ENCODE peak calls at places on chromosomes 6 and 20, in nine cellular contexts. One of them, this sample, is unnamed.

GRCh38 chr20:23242556-23243180 is 107.9 kb upstream of the NXT1 start:
- DNase-seq in endothelial cell of umbilical vein: no peak
- DNase-seq in hepatocyte: no peak
- DNase-seq in astrocyte of the spinal cord: no peak
- DNase-seq in testis: no peak
- DNase-seq in kidney: no peak
- DNase-seq in suprapubic skin: no peak
- DNase-seq in PC-9: no peak
- DNase-seq in PC-3: no peak
- DNase-seq in this sample: no peak

GRCh38 chr6:29547573-29547972 is 12.0 kb downstream of the UBD start:
- DNase-seq in endothelial cell of umbilical vein: no peak
- DNase-seq in hepatocyte: no peak
- DNase-seq in astrocyte of the spinal cord: no peak
- DNase-seq in testis: no peak
- DNase-seq in kidney: no peak
- DNase-seq in suprapubic skin: no peak
- DNase-seq in PC-9: no peak
- DNase-seq in PC-3: no peak
- DNase-seq in this sample: no peak

GRCh38 chr20:14093652-14094051 is 98.3 kb downstream of the MACROD2 start:
- DNase-seq in endothelial cell of umbilical vein: no peak
- DNase-seq in hepatocyte: peak
- DNase-seq in astrocyte of the spinal cord: no peak
- DNase-seq in testis: no peak
- DNase-seq in kidney: no peak
- DNase-seq in suprapubic skin: no peak
- DNase-seq in PC-9: no peak
- DNase-seq in PC-3: peak
- DNase-seq in this sample: no peak

GRCh38 chr6:132648356-132648755 is 10.6 kb downstream of the TAAR1 start:
- DNase-seq in endothelial cell of umbilical vein: peak
- DNase-seq in hepatocyte: no peak
- DNase-seq in astrocyte of the spinal cord: peak
- DNase-seq in testis: no peak
- DNase-seq in kidney: no peak
- DNase-seq in suprapubic skin: no peak
- DNase-seq in PC-9: no peak
- DNase-seq in PC-3: peak
- DNase-seq in this sample: peak

GRCh38 chr6:30037182-30037788 is 23.8 kb upstream of the POLR1H start:
- DNase-seq in endothelial cell of umbilical vein: peak
- DNase-seq in hepatocyte: peak
- DNase-seq in astrocyte of the spinal cord: peak
- DNase-seq in testis: no peak
- DNase-seq in kidney: no peak
- DNase-seq in suprapubic skin: no peak
- DNase-seq in PC-9: no peak
- DNase-seq in PC-3: peak
- DNase-seq in this sample: no peak

GRCh38 chr6:144778773-144779531 is 493.8 kb downstream of the UTRN start:
- DNase-seq in endothelial cell of umbilical vein: no peak
- DNase-seq in hepatocyte: no peak
- DNase-seq in astrocyte of the spinal cord: no peak
- DNase-seq in testis: no peak
- DNase-seq in kidney: no peak
- DNase-seq in suprapubic skin: no peak
- DNase-seq in PC-9: no peak
- DNase-seq in PC-3: peak
- DNase-seq in this sample: no peak

GRCh38 chr6:118668761-118669411 is 17.5 kb upstream of the CEP85L start:
- DNase-seq in endothelial cell of umbilical vein: peak
- DNase-seq in hepatocyte: no peak
- DNase-seq in astrocyte of the spinal cord: peak
- DNase-seq in testis: no peak
- DNase-seq in kidney: no peak
- DNase-seq in suprapubic skin: no peak
- DNase-seq in PC-9: no peak
- DNase-seq in PC-3: peak
- DNase-seq in this sample: peak

GRCh38 chr20:24993337-24994185 is 1.0 kb upstream of the APMAP start:
- DNase-seq in endothelial cell of umbilical vein: peak
- DNase-seq in hepatocyte: peak
- DNase-seq in astrocyte of the spinal cord: peak
- DNase-seq in testis: no peak
- DNase-seq in kidney: no peak
- DNase-seq in suprapubic skin: no peak
- DNase-seq in PC-9: no peak
- DNase-seq in PC-3: peak
- DNase-seq in this sample: no peak

GRCh38 chr20:47325242-47325641 is 31.3 kb downstream of the ZMYND8 start:
- DNase-seq in endothelial cell of umbilical vein: no peak
- DNase-seq in hepatocyte: no peak
- DNase-seq in astrocyte of the spinal cord: no peak
- DNase-seq in testis: no peak
- DNase-seq in kidney: peak
- DNase-seq in suprapubic skin: no peak
- DNase-seq in PC-9: no peak
- DNase-seq in PC-3: no peak
- DNase-seq in this sample: no peak

GRCh38 chr20:11281768-11282167 is 608.0 kb upstream of the JAG1 start:
- DNase-seq in endothelial cell of umbilical vein: no peak
- DNase-seq in hepatocyte: no peak
- DNase-seq in astrocyte of the spinal cord: no peak
- DNase-seq in testis: no peak
- DNase-seq in kidney: no peak
- DNase-seq in suprapubic skin: no peak
- DNase-seq in PC-9: no peak
- DNase-seq in PC-3: no peak
- DNase-seq in this sample: no peak

GRCh38 chr6:38517005-38517404 is 122.7 kb downstream of the BTBD9 start:
- DNase-seq in endothelial cell of umbilical vein: no peak
- DNase-seq in hepatocyte: peak
- DNase-seq in astrocyte of the spinal cord: no peak
- DNase-seq in testis: no peak
- DNase-seq in kidney: no peak
- DNase-seq in suprapubic skin: no peak
- DNase-seq in PC-9: no peak
- DNase-seq in PC-3: peak
- DNase-seq in this sample: peak

DNA sequence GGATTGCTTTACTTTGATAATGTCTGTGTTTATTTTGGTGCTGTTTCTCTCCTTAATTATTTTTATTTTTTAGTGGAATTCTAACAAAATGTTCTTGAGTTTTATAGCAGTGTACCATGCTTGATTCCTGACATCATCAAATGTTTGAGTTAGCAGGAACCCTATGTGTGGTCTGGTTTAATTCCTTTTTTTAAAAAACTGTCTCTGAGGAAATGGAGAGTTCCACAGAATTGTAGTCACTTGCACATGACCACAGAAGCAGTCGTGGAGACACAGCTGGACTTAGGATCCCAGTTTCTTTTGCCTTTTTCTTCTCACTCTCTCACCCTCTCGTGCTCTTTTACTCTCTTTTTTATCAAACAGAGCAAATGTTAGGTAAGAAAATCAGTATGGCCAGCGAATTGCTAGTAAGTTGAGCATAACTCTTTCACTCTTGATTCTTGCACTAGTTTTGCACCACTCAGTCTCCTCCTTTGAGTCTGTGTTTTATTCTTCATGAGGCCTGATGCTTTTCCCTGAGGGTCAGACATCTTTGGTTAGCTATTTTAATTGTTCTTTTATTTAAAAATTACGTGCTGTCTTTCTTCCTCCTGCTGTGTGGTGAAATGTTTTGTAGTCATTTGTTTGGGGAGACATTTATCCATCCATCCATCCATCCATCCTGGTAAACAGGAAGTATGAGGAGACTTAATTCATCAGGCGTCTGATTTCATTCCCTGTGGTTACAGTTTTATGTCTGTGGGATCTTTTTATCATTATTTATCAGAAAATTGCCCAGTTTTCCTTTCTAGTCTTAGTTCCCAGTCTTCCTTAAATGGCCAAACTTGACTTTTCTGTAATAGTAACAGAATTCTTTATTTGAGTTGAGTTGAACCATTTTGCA is 83.0 kb downstream of the SCAF8 start:
- DNase-seq in endothelial cell of umbilical vein: no peak
- DNase-seq in hepatocyte: no peak
- DNase-seq in astrocyte of the spinal cord: peak
- DNase-seq in testis: no peak
- DNase-seq in kidney: no peak
- DNase-seq in suprapubic skin: no peak
- DNase-seq in PC-9: no peak
- DNase-seq in PC-3: no peak
- DNase-seq in this sample: peak
- H3K4me3 ChIP-seq in endothelial cell of umbilical vein: no peak
- H3K4me3 ChIP-seq in hepatocyte: no peak
- H3K4me3 ChIP-seq in astrocyte of the spinal cord: no peak
- H3K4me3 ChIP-seq in testis: no peak
- H3K4me3 ChIP-seq in kidney: no peak
- H3K4me3 ChIP-seq in suprapubic skin: no peak
- H3K4me3 ChIP-seq in PC-9: no peak
- H3K4me3 ChIP-seq in PC-3: no peak
- H3K4me3 ChIP-seq in this sample: no peak

GRCh38 chr6:9412951-9413559 is 977.7 kb upstream of the SLC35B3 start:
- DNase-seq in endothelial cell of umbilical vein: no peak
- DNase-seq in hepatocyte: peak
- DNase-seq in astrocyte of the spinal cord: no peak
- DNase-seq in testis: peak
- DNase-seq in kidney: no peak
- DNase-seq in suprapubic skin: no peak
- DNase-seq in PC-9: no peak
- DNase-seq in PC-3: peak
- DNase-seq in this sample: no peak
- TF ChIP-seq CTCF in endothelial cell of umbilical vein: peak
- TF ChIP-seq CTCF in hepatocyte: peak
- TF ChIP-seq CTCF in astrocyte of the spinal cord: peak
- TF ChIP-seq CTCF in testis: peak
- TF ChIP-seq CTCF in kidney: peak
- TF ChIP-seq CTCF in suprapubic skin: no peak
- TF ChIP-seq CTCF in PC-9: peak
- TF ChIP-seq CTCF in PC-3: peak
- TF ChIP-seq CTCF in this sample: peak

GRCh38 chr20:1720845-1721475 is 63.4 kb upstream of the SIRPG start:
- DNase-seq in endothelial cell of umbilical vein: no peak
- DNase-seq in hepatocyte: no peak
- DNase-seq in astrocyte of the spinal cord: no peak
- DNase-seq in testis: no peak
- DNase-seq in kidney: no peak
- DNase-seq in suprapubic skin: no peak
- DNase-seq in PC-9: no peak
- DNase-seq in PC-3: peak
- DNase-seq in this sample: no peak

GRCh38 chr20:1718604-1719384 is 61.2 kb upstream of the SIRPG start:
- DNase-seq in endothelial cell of umbilical vein: no peak
- DNase-seq in hepatocyte: no peak
- DNase-seq in astrocyte of the spinal cord: peak
- DNase-seq in testis: no peak
- DNase-seq in kidney: no peak
- DNase-seq in suprapubic skin: peak
- DNase-seq in PC-9: peak
- DNase-seq in PC-3: peak
- DNase-seq in this sample: peak

GRCh38 chr20:1720226-1720625 is 62.6 kb upstream of the SIRPG start:
- DNase-seq in endothelial cell of umbilical vein: no peak
- DNase-seq in hepatocyte: no peak
- DNase-seq in astrocyte of the spinal cord: no peak
- DNase-seq in testis: no peak
- DNase-seq in kidney: no peak
- DNase-seq in suprapubic skin: no peak
- DNase-seq in PC-9: peak
- DNase-seq in PC-3: peak
- DNase-seq in this sample: no peak

GRCh38 chr20:1721687-1722512 is 64.3 kb upstream of the SIRPG start:
- DNase-seq in endothelial cell of umbilical vein: no peak
- DNase-seq in hepatocyte: no peak
- DNase-seq in astrocyte of the spinal cord: no peak
- DNase-seq in testis: no peak
- DNase-seq in kidney: no peak
- DNase-seq in suprapubic skin: no peak
- DNase-seq in PC-9: peak
- DNase-seq in PC-3: peak
- DNase-seq in this sample: no peak

DNA sequence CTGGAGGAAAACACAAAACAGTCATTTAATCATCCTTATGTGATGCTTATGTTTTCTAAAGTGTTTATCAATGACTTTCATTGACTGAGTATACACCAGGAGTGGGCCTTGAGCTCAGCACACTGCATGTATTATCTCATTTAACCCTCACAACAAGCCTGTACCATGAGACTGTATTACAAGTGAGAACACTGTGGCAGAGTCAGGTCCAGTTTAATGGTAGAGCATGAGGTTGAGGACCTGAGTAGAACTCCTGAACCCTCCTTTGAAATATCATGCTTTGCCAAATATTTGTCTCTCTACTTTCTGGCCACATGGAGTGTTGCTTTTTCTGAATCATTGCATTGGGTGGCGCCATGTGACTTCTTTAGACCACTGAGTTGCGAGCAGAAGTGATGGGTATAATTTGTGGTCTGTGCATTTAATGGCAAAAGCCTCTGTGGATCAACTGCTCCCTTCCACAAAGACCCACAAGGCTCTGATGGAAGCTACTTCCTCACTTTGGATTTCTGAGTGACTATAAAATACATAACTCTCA is 65.0 kb upstream of the SIRPG start:
- DNase-seq in endothelial cell of umbilical vein: no peak
- DNase-seq in hepatocyte: no peak
- DNase-seq in astrocyte of the spinal cord: no peak
- DNase-seq in testis: no peak
- DNase-seq in kidney: no peak
- DNase-seq in suprapubic skin: no peak
- DNase-seq in PC-9: no peak
- DNase-seq in PC-3: no peak
- DNase-seq in this sample: no peak
- H3K4me3 ChIP-seq in endothelial cell of umbilical vein: no peak
- H3K4me3 ChIP-seq in hepatocyte: no peak
- H3K4me3 ChIP-seq in astrocyte of the spinal cord: no peak
- H3K4me3 ChIP-seq in testis: no peak
- H3K4me3 ChIP-seq in kidney: no peak
- H3K4me3 ChIP-seq in suprapubic skin: no peak
- H3K4me3 ChIP-seq in PC-9: no peak
- H3K4me3 ChIP-seq in PC-3: no peak
- H3K4me3 ChIP-seq in this sample: no peak

DNA sequence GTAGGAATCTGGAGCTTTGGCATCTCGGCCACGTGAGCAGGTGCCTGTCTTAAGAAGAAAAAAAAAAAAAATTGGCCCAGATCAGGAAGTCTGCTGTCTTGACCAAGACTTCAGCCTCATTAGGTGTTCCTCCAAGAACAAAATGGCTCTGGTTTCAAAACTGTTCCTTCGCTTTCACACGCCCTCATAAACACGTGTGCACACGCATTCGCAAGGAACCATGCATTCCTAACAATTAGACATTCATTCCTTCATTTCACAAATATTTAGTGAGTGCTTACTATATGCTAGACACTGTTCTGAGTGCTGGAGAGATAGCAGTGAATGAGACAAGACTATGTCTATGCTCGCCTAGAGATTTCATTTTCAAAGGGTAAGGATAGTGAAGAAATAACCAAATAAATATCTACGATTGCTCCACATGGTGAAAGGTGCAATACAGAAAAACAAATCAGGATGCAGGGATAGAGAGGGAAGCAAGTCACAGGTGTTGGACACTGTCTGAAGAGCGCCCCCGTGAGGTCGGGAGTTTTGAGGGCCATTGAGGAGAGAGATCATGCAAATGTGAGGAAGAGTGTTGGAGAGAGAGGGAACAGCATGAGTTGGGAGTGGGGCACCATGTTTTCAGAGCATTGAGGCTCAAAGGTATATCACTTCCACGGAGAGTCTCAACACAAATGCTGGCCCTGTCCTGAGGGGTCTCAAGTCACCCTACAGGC is 53.3 kb downstream of the CCDC170 start:
- DNase-seq in endothelial cell of umbilical vein: no peak
- DNase-seq in hepatocyte: no peak
- DNase-seq in astrocyte of the spinal cord: no peak
- DNase-seq in testis: peak
- DNase-seq in kidney: no peak
- DNase-seq in suprapubic skin: no peak
- DNase-seq in PC-9: no peak
- DNase-seq in PC-3: no peak
- DNase-seq in this sample: no peak
- TF ChIP-seq CTCF in endothelial cell of umbilical vein: no peak
- TF ChIP-seq CTCF in hepatocyte: no peak
- TF ChIP-seq CTCF in astrocyte of the spinal cord: peak
- TF ChIP-seq CTCF in testis: no peak
- TF ChIP-seq CTCF in kidney: no peak
- TF ChIP-seq CTCF in suprapubic skin: no peak
- TF ChIP-seq CTCF in PC-9: no peak
- TF ChIP-seq CTCF in PC-3: peak
- TF ChIP-seq CTCF in this sample: no peak

This sample was measured in foreskin fibroblast.